ENCODE peak calls at places on chromosomes 6 and 20, in five cellular contexts. One of them, this sample, is unnamed.

GRCh38 chr6:116922853-116923548 is 46.0 kb downstream of the RFX6 start:
- DNase-seq in stromal cell of bone marrow: no peak
- DNase-seq in activated CD4-positive, alpha-beta T cell treated with anti-CD3 and anti-CD28 coated beads, Interleukin-2, amount 50 U/mL, for 48 hours: no peak
- DNase-seq in GM12892: no peak
- DNase-seq in T-helper 17 cell: no peak
- DNase-seq in this sample: no peak

GRCh38 chr6:75203721-75204120 is 2.1 kb downstream of the COL12A1 start:
- DNase-seq in stromal cell of bone marrow: no peak
- DNase-seq in activated CD4-positive, alpha-beta T cell treated with anti-CD3 and anti-CD28 coated beads, Interleukin-2, amount 50 U/mL, for 48 hours: no peak
- DNase-seq in GM12892: no peak
- DNase-seq in T-helper 17 cell: no peak
- DNase-seq in this sample: no peak

GRCh38 chr20:36478137-36478905 is 63.0 kb upstream of the MYL9 start:
- DNase-seq in activated CD4-positive, alpha-beta T cell treated with anti-CD3 and anti-CD28 coated beads, Interleukin-2, amount 50 U/mL, for 48 hours: no peak
- DNase-seq in GM12892: no peak
- DNase-seq in T-helper 17 cell: no peak
- DNase-seq in stromal cell of bone marrow: no peak
- DNase-seq in this sample: no peak

GRCh38 chr6:170480045-170480714 is 72.9 kb downstream of the PSMB1 start:
- DNase-seq in GM12892: no peak
- DNase-seq in activated CD4-positive, alpha-beta T cell treated with anti-CD3 and anti-CD28 coated beads, Interleukin-2, amount 50 U/mL, for 48 hours: no peak
- DNase-seq in T-helper 17 cell: no peak
- DNase-seq in stromal cell of bone marrow: peak; percentile 10
- DNase-seq in this sample: no peak

GRCh38 chr20:60228255-60228654 is 270.0 kb downstream of the CDH26 start:
- DNase-seq in activated CD4-positive, alpha-beta T cell treated with anti-CD3 and anti-CD28 coated beads, Interleukin-2, amount 50 U/mL, for 48 hours: no peak
- DNase-seq in T-helper 17 cell: no peak
- DNase-seq in GM12892: no peak
- DNase-seq in stromal cell of bone marrow: no peak
- DNase-seq in this sample: no peak

GRCh38 chr6:6565069-6565468 is 23.5 kb upstream of the LY86 start:
- DNase-seq in T-helper 17 cell: no peak
- DNase-seq in activated CD4-positive, alpha-beta T cell treated with anti-CD3 and anti-CD28 coated beads, Interleukin-2, amount 50 U/mL, for 48 hours: no peak
- DNase-seq in GM12892: no peak
- DNase-seq in stromal cell of bone marrow: no peak
- DNase-seq in this sample: no peak

GRCh38 chr6:63615590-63615989 is 20.0 kb upstream of the PHF3 start:
- DNase-seq in GM12892: no peak
- DNase-seq in activated CD4-positive, alpha-beta T cell treated with anti-CD3 and anti-CD28 coated beads, Interleukin-2, amount 50 U/mL, for 48 hours: no peak
- DNase-seq in stromal cell of bone marrow: no peak
- DNase-seq in T-helper 17 cell: no peak
- DNase-seq in this sample: no peak

GRCh38 chr6:148779142-148779562 is 32.3 kb downstream of the UST start:
- DNase-seq in T-helper 17 cell: no peak
- DNase-seq in activated CD4-positive, alpha-beta T cell treated with anti-CD3 and anti-CD28 coated beads, Interleukin-2, amount 50 U/mL, for 48 hours: no peak
- DNase-seq in stromal cell of bone marrow: no peak
- DNase-seq in GM12892: no peak
- DNase-seq in this sample: no peak

GRCh38 chr6:148758492-148758891 is 11.7 kb downstream of the UST start:
- DNase-seq in activated CD4-positive, alpha-beta T cell treated with anti-CD3 and anti-CD28 coated beads, Interleukin-2, amount 50 U/mL, for 48 hours: peak; percentile 54
- DNase-seq in GM12892: peak; percentile 27
- DNase-seq in T-helper 17 cell: peak; percentile 18
- DNase-seq in stromal cell of bone marrow: no peak
- DNase-seq in this sample: peak; percentile 34

GRCh38 chr6:16760536-16761468 is at the start of gene ATXN1:
- DNase-seq in activated CD4-positive, alpha-beta T cell treated with anti-CD3 and anti-CD28 coated beads, Interleukin-2, amount 50 U/mL, for 48 hours: peak; percentile 49
- DNase-seq in T-helper 17 cell: peak; percentile 24
- DNase-seq in GM12892: peak; percentile 41
- DNase-seq in stromal cell of bone marrow: peak; percentile 43
- DNase-seq in this sample: peak; percentile 29

GRCh38 chr6:168815229-168815628 is 374.2 kb downstream of the SMOC2 start:
- DNase-seq in stromal cell of bone marrow: no peak
- DNase-seq in GM12892: no peak
- DNase-seq in activated CD4-positive, alpha-beta T cell treated with anti-CD3 and anti-CD28 coated beads, Interleukin-2, amount 50 U/mL, for 48 hours: no peak
- DNase-seq in T-helper 17 cell: no peak
- DNase-seq in this sample: no peak

GRCh38 chr6:49570474-49571079 is 20.1 kb downstream of the C6orf141 start:
- DNase-seq in T-helper 17 cell: no peak
- DNase-seq in GM12892: no peak
- DNase-seq in activated CD4-positive, alpha-beta T cell treated with anti-CD3 and anti-CD28 coated beads, Interleukin-2, amount 50 U/mL, for 48 hours: no peak
- DNase-seq in stromal cell of bone marrow: no peak
- DNase-seq in this sample: no peak

GRCh38 chr6:88680654-88681053 is 282.8 kb downstream of the RNGTT start:
- DNase-seq in activated CD4-positive, alpha-beta T cell treated with anti-CD3 and anti-CD28 coated beads, Interleukin-2, amount 50 U/mL, for 48 hours: no peak
- DNase-seq in GM12892: no peak
- DNase-seq in stromal cell of bone marrow: no peak
- DNase-seq in T-helper 17 cell: no peak
- DNase-seq in this sample: no peak

GRCh38 chr20:64047046-64047389 is 2.4 kb downstream of the SOX18 start:
- DNase-seq in T-helper 17 cell: no peak
- DNase-seq in activated CD4-positive, alpha-beta T cell treated with anti-CD3 and anti-CD28 coated beads, Interleukin-2, amount 50 U/mL, for 48 hours: no peak
- DNase-seq in stromal cell of bone marrow: no peak
- DNase-seq in GM12892: no peak
- DNase-seq in this sample: no peak

GRCh38 chr20:23005761-23006160 is 29.4 kb upstream of the SSTR4 start:
- DNase-seq in T-helper 17 cell: no peak
- DNase-seq in GM12892: no peak
- DNase-seq in stromal cell of bone marrow: no peak
- DNase-seq in activated CD4-positive, alpha-beta T cell treated with anti-CD3 and anti-CD28 coated beads, Interleukin-2, amount 50 U/mL, for 48 hours: no peak
- DNase-seq in this sample: no peak

GRCh38 chr20:5156670-5157448 is 30.1 kb downstream of the CDS2 start:
- DNase-seq in activated CD4-positive, alpha-beta T cell treated with anti-CD3 and anti-CD28 coated beads, Interleukin-2, amount 50 U/mL, for 48 hours: no peak
- DNase-seq in stromal cell of bone marrow: no peak
- DNase-seq in GM12892: no peak
- DNase-seq in T-helper 17 cell: no peak
- DNase-seq in this sample: no peak

GRCh38 chr6:144017167-144018094 is 9.4 kb upstream of the PLAGL1 start:
- DNase-seq in stromal cell of bone marrow: no peak
- DNase-seq in T-helper 17 cell: no peak
- DNase-seq in activated CD4-positive, alpha-beta T cell treated with anti-CD3 and anti-CD28 coated beads, Interleukin-2, amount 50 U/mL, for 48 hours: no peak
- DNase-seq in GM12892: no peak
- DNase-seq in this sample: no peak

GRCh38 chr6:161225677-161226004 is 48.2 kb downstream of the AGPAT4 start:
- DNase-seq in stromal cell of bone marrow: no peak
- DNase-seq in GM12892: no peak
- DNase-seq in activated CD4-positive, alpha-beta T cell treated with anti-CD3 and anti-CD28 coated beads, Interleukin-2, amount 50 U/mL, for 48 hours: no peak
- DNase-seq in T-helper 17 cell: no peak
- DNase-seq in this sample: no peak

GRCh38 chr6:115618311-115618710 is 442.4 kb downstream of the FRK start:
- DNase-seq in stromal cell of bone marrow: no peak
- DNase-seq in activated CD4-positive, alpha-beta T cell treated with anti-CD3 and anti-CD28 coated beads, Interleukin-2, amount 50 U/mL, for 48 hours: no peak
- DNase-seq in GM12892: no peak
- DNase-seq in T-helper 17 cell: no peak
- DNase-seq in this sample: no peak

GRCh38 chr20:33662172-33662571 is at the start of gene C20orf144:
- DNase-seq in stromal cell of bone marrow: no peak
- DNase-seq in GM12892: no peak
- DNase-seq in T-helper 17 cell: no peak
- DNase-seq in activated CD4-positive, alpha-beta T cell treated with anti-CD3 and anti-CD28 coated beads, Interleukin-2, amount 50 U/mL, for 48 hours: no peak
- DNase-seq in this sample: no peak

GRCh38 chr20:4060054-4060795 is 44.9 kb upstream of the RNF24 start:
- DNase-seq in T-helper 17 cell: no peak
- DNase-seq in activated CD4-positive, alpha-beta T cell treated with anti-CD3 and anti-CD28 coated beads, Interleukin-2, amount 50 U/mL, for 48 hours: no peak
- DNase-seq in stromal cell of bone marrow: no peak
- DNase-seq in GM12892: no peak
- DNase-seq in this sample: no peak

GRCh38 chr20:36541227-36542018 is at the start of gene MYL9:
- DNase-seq in activated CD4-positive, alpha-beta T cell treated with anti-CD3 and anti-CD28 coated beads, Interleukin-2, amount 50 U/mL, for 48 hours: peak; percentile 11
- DNase-seq in stromal cell of bone marrow: peak; percentile 65
- DNase-seq in GM12892: peak; percentile 67
- DNase-seq in T-helper 17 cell: no peak
- DNase-seq in this sample: peak; percentile 20

GRCh38 chr6:12523726-12524125 is 192.8 kb upstream of the PHACTR1 start:
- DNase-seq in T-helper 17 cell: no peak
- DNase-seq in activated CD4-positive, alpha-beta T cell treated with anti-CD3 and anti-CD28 coated beads, Interleukin-2, amount 50 U/mL, for 48 hours: no peak
- DNase-seq in stromal cell of bone marrow: no peak
- DNase-seq in GM12892: no peak
- DNase-seq in this sample: no peak

GRCh38 chr6:6317825-6318733 is 2.4 kb downstream of the F13A1 start:
- DNase-seq in activated CD4-positive, alpha-beta T cell treated with anti-CD3 and anti-CD28 coated beads, Interleukin-2, amount 50 U/mL, for 48 hours: no peak
- DNase-seq in T-helper 17 cell: no peak
- DNase-seq in GM12892: no peak
- DNase-seq in stromal cell of bone marrow: no peak
- DNase-seq in this sample: no peak

GRCh38 chr20:2149507-2149906 is 47.9 kb downstream of the STK35 start:
- DNase-seq in activated CD4-positive, alpha-beta T cell treated with anti-CD3 and anti-CD28 coated beads, Interleukin-2, amount 50 U/mL, for 48 hours: no peak
- DNase-seq in GM12892: no peak
- DNase-seq in T-helper 17 cell: no peak
- DNase-seq in stromal cell of bone marrow: no peak
- DNase-seq in this sample: no peak

GRCh38 chr20:48760403-48760889 is 67.4 kb downstream of the PREX1 start:
- DNase-seq in activated CD4-positive, alpha-beta T cell treated with anti-CD3 and anti-CD28 coated beads, Interleukin-2, amount 50 U/mL, for 48 hours: peak; percentile 64
- DNase-seq in T-helper 17 cell: peak; percentile 42
- DNase-seq in GM12892: peak; percentile 67
- DNase-seq in stromal cell of bone marrow: no peak
- DNase-seq in this sample: peak; percentile 68

GRCh38 chr6:106360410-106360988 is at the start of gene CRYBG1:
- DNase-seq in GM12892: peak; percentile 55
- DNase-seq in activated CD4-positive, alpha-beta T cell treated with anti-CD3 and anti-CD28 coated beads, Interleukin-2, amount 50 U/mL, for 48 hours: peak; percentile 77
- DNase-seq in stromal cell of bone marrow: no peak
- DNase-seq in T-helper 17 cell: peak; percentile 75
- DNase-seq in this sample: peak; percentile 78

GRCh38 chr20:50271201-50271600 is 80.6 kb downstream of the CEBPB start:
- DNase-seq in T-helper 17 cell: no peak
- DNase-seq in stromal cell of bone marrow: no peak
- DNase-seq in activated CD4-positive, alpha-beta T cell treated with anti-CD3 and anti-CD28 coated beads, Interleukin-2, amount 50 U/mL, for 48 hours: no peak
- DNase-seq in GM12892: no peak
- DNase-seq in this sample: no peak

GRCh38 chr6:128208851-128209580 is 308.2 kb upstream of the THEMIS start:
- DNase-seq in stromal cell of bone marrow: no peak
- DNase-seq in GM12892: no peak
- DNase-seq in T-helper 17 cell: no peak
- DNase-seq in activated CD4-positive, alpha-beta T cell treated with anti-CD3 and anti-CD28 coated beads, Interleukin-2, amount 50 U/mL, for 48 hours: no peak
- DNase-seq in this sample: no peak

GRCh38 chr6:45746046-45746445 is 269.6 kb downstream of the CLIC5 start:
- DNase-seq in T-helper 17 cell: no peak
- DNase-seq in GM12892: no peak
- DNase-seq in activated CD4-positive, alpha-beta T cell treated with anti-CD3 and anti-CD28 coated beads, Interleukin-2, amount 50 U/mL, for 48 hours: no peak
- DNase-seq in stromal cell of bone marrow: no peak
- DNase-seq in this sample: no peak

GRCh38 chr20:58039569-58040092 is 188.8 kb downstream of the ANKRD60 start:
- DNase-seq in GM12892: no peak
- DNase-seq in activated CD4-positive, alpha-beta T cell treated with anti-CD3 and anti-CD28 coated beads, Interleukin-2, amount 50 U/mL, for 48 hours: no peak
- DNase-seq in stromal cell of bone marrow: no peak
- DNase-seq in T-helper 17 cell: no peak
- DNase-seq in this sample: no peak

GRCh38 chr6:66538548-66539135 is 831.6 kb upstream of the EYS start:
- DNase-seq in T-helper 17 cell: no peak
- DNase-seq in stromal cell of bone marrow: peak; percentile 5
- DNase-seq in GM12892: no peak
- DNase-seq in activated CD4-positive, alpha-beta T cell treated with anti-CD3 and anti-CD28 coated beads, Interleukin-2, amount 50 U/mL, for 48 hours: no peak
- DNase-seq in this sample: no peak

GRCh38 chr6:71481801-71482200 is 193.2 kb downstream of the OGFRL1 start:
- DNase-seq in GM12892: no peak
- DNase-seq in activated CD4-positive, alpha-beta T cell treated with anti-CD3 and anti-CD28 coated beads, Interleukin-2, amount 50 U/mL, for 48 hours: no peak
- DNase-seq in T-helper 17 cell: no peak
- DNase-seq in stromal cell of bone marrow: no peak
- DNase-seq in this sample: no peak

GRCh38 chr20:37394543-37395410 is 48.8 kb downstream of the SRC start:
- DNase-seq in activated CD4-positive, alpha-beta T cell treated with anti-CD3 and anti-CD28 coated beads, Interleukin-2, amount 50 U/mL, for 48 hours: no peak
- DNase-seq in stromal cell of bone marrow: no peak
- DNase-seq in T-helper 17 cell: no peak
- DNase-seq in GM12892: no peak
- DNase-seq in this sample: no peak

GRCh38 chr20:63402860-63403220 is 41.7 kb upstream of the CHRNA4 start:
- DNase-seq in activated CD4-positive, alpha-beta T cell treated with anti-CD3 and anti-CD28 coated beads, Interleukin-2, amount 50 U/mL, for 48 hours: no peak
- DNase-seq in T-helper 17 cell: no peak
- DNase-seq in GM12892: no peak
- DNase-seq in stromal cell of bone marrow: no peak
- DNase-seq in this sample: no peak

This sample was measured in activated naive CD8-positive, alpha-beta T cell treated with anti-CD3 and anti-CD28 coated beads, Interleukin-2, amount 50 U/mL, for 24 hours.